ENCODE peak calls at places on chromosomes 3 and 15, in seven cellular contexts. E is HepG2, R is K562, M is GM12878, V is H1, N is T47D, H is HCT116. K is an unnamed sample.

GRCh38 chr15:39461536-39462140 is 119.2 kb upstream of the THBS1 start:
- DNase-seq in M (no peak), E (no peak), N (no peak), V (no peak), H (no peak), R (no peak), K (no peak)

GRCh38 chr15:36779744-36780408 is 200.4 kb downstream of the CDIN1 start:
- DNase-seq in V (no peak), M (no peak), R (no peak), N (no peak), H (no peak), E (no peak), K (no peak)

GRCh38 chr15:50145451-50145872 is 26.4 kb upstream of the ATP8B4 start:
- DNase-seq in M (peak; percentile 16), N (peak; percentile 78), R (peak; percentile 79), H (peak; percentile 71), E (peak; percentile 78), V (no peak), K (peak; percentile 67)

GRCh38 chr3:123755085-123755484 is 129.0 kb downstream of the MYLK start:
- DNase-seq in M (no peak), E (peak; percentile 98), N (no peak), H (no peak), R (no peak), V (peak; percentile 31), K (no peak)

GRCh38 chr3:5006755-5007202 is 27.5 kb downstream of the BHLHE40 start:
- DNase-seq in E (no peak), N (no peak), V (no peak), H (no peak), R (no peak), M (peak; percentile 95), K (no peak)

GRCh38 chr3:32448686-32449474 is 53.8 kb downstream of the CMTM6 start:
- DNase-seq in E (no peak), M (no peak), R (no peak), V (no peak), N (no peak), H (no peak), K (no peak)

GRCh38 chr3:193831495-193832455 is 238.8 kb downstream of the OPA1 start:
- DNase-seq in E (no peak), H (no peak), R (peak; percentile 58), M (peak; percentile 56), N (no peak), V (no peak), K (no peak)

GRCh38 chr3:176663819-176664218 is 533.5 kb downstream of the TBL1XR1 start:
- DNase-seq in E (peak; percentile 36), H (peak; percentile 33), R (peak; percentile 67), N (peak; percentile 89), V (no peak), M (no peak), K (peak; percentile 29)

GRCh38 chr3:151008699-151009098 is 36.2 kb upstream of the CLRN1 start:
- DNase-seq in M (no peak), N (peak; percentile 72), H (peak; percentile 13), V (no peak), R (no peak), E (no peak), K (peak; percentile 8)

GRCh38 chr15:33201376-33202189 is 7.1 kb upstream of the FMN1 start:
- DNase-seq in E (peak; percentile 76), H (peak; percentile 95), R (peak; percentile 9), N (peak; percentile 93), M (peak; percentile 68), V (peak; percentile 53), K (peak; percentile 42)

GRCh38 chr15:98729446-98730042 is 81.2 kb downstream of the IGF1R start:
- DNase-seq in H (no peak), R (no peak), N (no peak), V (no peak), M (no peak), E (no peak), K (peak; percentile 56)

GRCh38 chr3:129888739-129889138 is 4.8 kb downstream of the TMCC1 start:
- DNase-seq in N (peak; percentile 65), V (no peak), H (peak; percentile 44), R (peak; percentile 6), E (no peak), M (no peak), K (no peak)

GRCh38 chr3:124887177-124887995 is at the start of gene ITGB5:
- DNase-seq in E (peak; percentile 61), N (peak; percentile 90), V (peak; percentile 87), M (no peak), H (peak; percentile 29), R (peak; percentile 74), K (peak; percentile 90)

GRCh38 chr3:172254542-172254941 is 193.7 kb downstream of the GHSR start:
- DNase-seq in R (no peak), H (no peak), M (no peak), V (no peak), N (no peak), E (no peak), K (no peak)

GRCh38 chr3:172256101-172256687 is 192.1 kb downstream of the GHSR start:
- DNase-seq in H (no peak), R (no peak), N (no peak), V (no peak), M (no peak), E (peak; percentile 37), K (no peak)

GRCh38 chr3:172251211-172251610 is 197.0 kb downstream of the GHSR start:
- DNase-seq in M (no peak), R (no peak), H (no peak), V (no peak), E (no peak), N (no peak), K (no peak)

GRCh38 chr3:172249039-172249438 is 199.2 kb downstream of the GHSR start:
- DNase-seq in R (no peak), E (no peak), V (no peak), N (no peak), H (no peak), M (no peak), K (no peak)

DNA sequence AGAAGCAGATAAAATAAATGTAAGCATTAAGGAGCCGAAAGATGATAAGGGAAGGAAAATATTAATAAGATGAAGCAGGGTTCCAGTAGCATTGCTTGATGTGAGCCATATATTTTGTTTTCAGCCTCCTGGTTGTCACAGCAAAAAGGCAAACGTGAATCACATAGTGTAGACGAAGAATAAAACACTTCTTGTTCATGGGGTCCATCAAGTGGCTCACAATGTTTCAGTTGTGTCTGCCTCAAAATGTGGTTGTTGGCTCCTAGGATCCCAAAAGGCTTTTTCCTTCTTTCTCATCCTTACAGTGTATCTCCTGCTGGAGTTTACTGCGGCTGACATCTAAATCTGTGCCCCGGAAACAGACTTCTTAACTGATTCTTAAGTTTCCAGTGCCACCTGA is 195.1 kb downstream of the GHSR start:
- DNase-seq in N (no peak), V (no peak), R (no peak), H (no peak), M (no peak), E (no peak), K (no peak)
- TF ChIP-seq JUND in N (no peak), V (no peak), R (no peak), H (no peak), M (no peak), E (no peak), K (no peak)

GRCh38 chr15:82835391-82835917 is 26.0 kb downstream of the WHAMM start:
- DNase-seq in H (no peak), N (no peak), R (no peak), E (no peak), M (no peak), V (no peak), K (no peak)
- TF ChIP-seq JUND in H (no peak), N (no peak), R (no peak), E (no peak), M (no peak), V (no peak), K (no peak)

GRCh38 chr15:23846218-23846617 is 159.1 kb upstream of the NDN start:
- DNase-seq in H (no peak), V (no peak), R (no peak), E (no peak), M (no peak), N (no peak), K (no peak)
- TF ChIP-seq JUND in H (no peak), V (no peak), R (no peak), E (no peak), M (no peak), N (no peak), K (no peak)

DNA sequence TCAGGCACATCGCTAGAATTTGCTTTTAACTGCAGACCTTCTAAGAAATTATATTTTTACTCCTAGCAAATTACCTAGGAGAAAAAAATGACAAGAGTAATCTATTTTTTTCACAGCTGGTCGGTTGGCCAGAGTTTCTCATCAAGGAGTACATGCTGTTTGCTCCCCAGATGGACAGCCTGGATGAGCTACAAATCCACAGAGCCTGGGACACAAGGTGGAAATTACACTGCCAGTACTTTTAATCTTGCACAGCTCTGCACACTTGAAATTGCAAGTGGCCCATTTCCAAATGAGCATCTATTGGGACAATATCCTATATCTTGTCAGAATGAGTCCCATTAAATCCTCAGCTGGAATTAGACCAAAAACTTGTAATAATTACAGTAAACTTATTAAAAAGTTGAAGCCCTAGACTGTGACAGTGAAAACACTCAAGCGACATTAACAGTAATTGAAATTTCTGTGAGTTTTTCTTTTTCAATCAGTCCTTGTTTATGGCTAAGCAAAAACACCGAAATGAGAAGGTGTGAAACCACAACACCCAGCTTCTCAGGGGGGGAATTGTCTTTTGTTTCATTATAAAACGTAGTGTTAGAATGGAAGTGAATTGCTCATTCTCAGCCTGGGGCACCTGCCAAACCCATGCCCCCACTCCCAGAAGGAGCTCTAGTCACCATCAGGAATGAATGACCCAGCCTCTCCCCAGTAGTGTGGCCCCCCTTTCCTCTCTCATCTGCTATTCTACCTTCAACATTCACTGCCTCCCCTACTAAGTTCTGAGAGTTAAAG is 185.6 kb upstream of the CFAP20DC start:
- DNase-seq in M (peak; percentile 46), V (no peak), N (no peak), R (no peak), H (no peak), E (no peak), K (no peak)
- TF ChIP-seq JUND in M (no peak), V (no peak), N (no peak), R (no peak), H (no peak), E (no peak), K (no peak)

DNA sequence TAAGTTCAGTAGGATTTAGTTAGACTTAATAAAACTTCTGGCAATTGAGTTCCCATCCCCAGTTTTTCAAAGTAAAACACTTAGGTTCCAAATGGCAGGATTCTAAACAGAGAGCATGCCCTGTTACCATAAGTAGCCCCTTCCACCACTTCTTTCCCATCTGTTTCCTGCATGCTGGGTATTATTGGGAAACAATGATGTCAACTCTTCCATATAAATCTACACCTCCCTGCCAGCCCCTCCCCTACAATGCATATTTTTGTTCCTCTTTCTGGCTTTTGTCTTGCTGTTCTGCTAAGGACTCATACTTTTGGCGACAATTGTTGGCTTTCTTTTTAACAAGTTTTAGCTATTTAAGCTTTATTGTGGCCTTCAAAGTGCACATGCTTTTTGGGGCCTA is 11.1 kb downstream of the ARHGAP31 start:
- DNase-seq in H (no peak), M (no peak), N (no peak), V (no peak), R (no peak), E (no peak), K (no peak)
- TF ChIP-seq JUND in H (no peak), M (no peak), N (no peak), V (no peak), R (no peak), E (no peak), K (no peak)

GRCh38 chr3:39013921-39014509 is 37.7 kb downstream of the SCN11A start:
- DNase-seq in R (no peak), V (no peak), E (peak; percentile 69), M (no peak), H (no peak), N (peak; percentile 20), K (no peak)

GRCh38 chr3:39011191-39011736 is 40.5 kb downstream of the SCN11A start:
- DNase-seq in E (no peak), N (no peak), V (no peak), M (no peak), H (no peak), R (no peak), K (no peak)

GRCh38 chr3:39013289-39013688 is 38.5 kb downstream of the SCN11A start:
- DNase-seq in M (no peak), H (no peak), V (no peak), R (no peak), N (no peak), E (no peak), K (no peak)
- TF ChIP-seq JUND in M (no peak), H (no peak), V (no peak), R (no peak), N (no peak), E (no peak), K (no peak)